ENCODE peak calls at places on chromosomes 16 and 17, in eight cellular contexts. F is heart left ventricle; E is CD8-positive, alpha-beta T cell; I is mucosa of descending colon; P is OCI-LY7; R is heart right ventricle; V is uterus; O is adrenal gland. M is an unnamed sample. For H3K36me3 and H3K9me3, the result is how much of the 10 kb centered on the place peaks cover.

GRCh38 chr17:80002690-80003490 is 32.8 kb downstream of the TBC1D16 start:
- DNase-seq in F (peak), E (no peak), I (no peak), P (no peak), R (no peak), V (no peak), O (no peak), M (no peak)

GRCh38 chr16:56549744-56550385 is 15.0 kb upstream of the MT4 start:
- DNase-seq in F (no peak), E (no peak), I (no peak), P (no peak), R (no peak), V (no peak), O (no peak), M (no peak)

GRCh38 chr17:59505610-59506276 is 59.7 kb upstream of the DHX40 start:
- DNase-seq in F (no peak), E (no peak), I (no peak), P (no peak), R (no peak), V (no peak), O (peak), M (no peak)

GRCh38 chr17:76801706-76802105 is 63.8 kb downstream of the MFSD11 start:
- DNase-seq in F (no peak), E (no peak), I (no peak), P (no peak), R (no peak), V (no peak), O (no peak), M (no peak)

GRCh38 chr17:68399638-68400403 is 57.5 kb downstream of the WIPI1 start:
- DNase-seq in F (no peak), E (no peak), I (no peak), P (peak), R (no peak), V (no peak), O (peak), M (no peak)

GRCh38 chr16:4511441-4512082 is 27.0 kb downstream of the CDIP1 start:
- DNase-seq in F (peak), E (no peak), I (peak), P (peak), R (peak), V (no peak), O (peak), M (no peak)

GRCh38 chr17:8022358-8023038 is 16.4 kb upstream of the ALOX15B start:
- DNase-seq in F (no peak), E (no peak), I (no peak), P (no peak), R (no peak), V (no peak), O (no peak), M (no peak)

GRCh38 chr16:48126801-48127644 is 28.8 kb downstream of the ABCC12 start:
- DNase-seq in F (no peak), E (no peak), I (no peak), P (no peak), R (no peak), V (no peak), O (peak), M (peak)

GRCh38 chr16:82963653-82964052 is 336.9 kb downstream of the CDH13 start:
- DNase-seq in F (no peak), E (no peak), I (no peak), P (no peak), R (no peak), V (no peak), O (no peak), M (no peak)

GRCh38 chr17:40541873-40542561 is 23.3 kb downstream of the CCR7 start:
- DNase-seq in F (peak), E (no peak), I (no peak), P (no peak), R (peak), V (no peak), O (no peak), M (peak)

GRCh38 chr16:2250652-2251280 is 621 bp downstream of the ECI1 start:
- DNase-seq in F (no peak), E (peak), I (peak), P (no peak), R (no peak), V (no peak), O (peak), M (no peak)

GRCh38 chr16:46796764-46797269 is 34.2 kb downstream of the C16orf87 start:
- DNase-seq in F (no peak), E (no peak), I (no peak), P (no peak), R (no peak), V (no peak), O (no peak), M (no peak)

GRCh38 chr16:67571981-67572431 is 9.7 kb downstream of the CTCF start:
- DNase-seq in F (no peak), E (no peak), I (no peak), P (no peak), R (no peak), V (no peak), O (no peak), M (no peak)

GRCh38 chr17:40529991-40530390 is 28.6 kb upstream of the TNS4 start:
- DNase-seq in F (no peak), E (no peak), I (no peak), P (no peak), R (no peak), V (no peak), O (no peak), M (no peak)

GRCh38 chr16:4290236-4290830 is 17.5 kb upstream of the TFAP4 start:
- DNase-seq in F (no peak), E (no peak), I (no peak), P (no peak), R (no peak), V (no peak), O (peak), M (peak)

DNA sequence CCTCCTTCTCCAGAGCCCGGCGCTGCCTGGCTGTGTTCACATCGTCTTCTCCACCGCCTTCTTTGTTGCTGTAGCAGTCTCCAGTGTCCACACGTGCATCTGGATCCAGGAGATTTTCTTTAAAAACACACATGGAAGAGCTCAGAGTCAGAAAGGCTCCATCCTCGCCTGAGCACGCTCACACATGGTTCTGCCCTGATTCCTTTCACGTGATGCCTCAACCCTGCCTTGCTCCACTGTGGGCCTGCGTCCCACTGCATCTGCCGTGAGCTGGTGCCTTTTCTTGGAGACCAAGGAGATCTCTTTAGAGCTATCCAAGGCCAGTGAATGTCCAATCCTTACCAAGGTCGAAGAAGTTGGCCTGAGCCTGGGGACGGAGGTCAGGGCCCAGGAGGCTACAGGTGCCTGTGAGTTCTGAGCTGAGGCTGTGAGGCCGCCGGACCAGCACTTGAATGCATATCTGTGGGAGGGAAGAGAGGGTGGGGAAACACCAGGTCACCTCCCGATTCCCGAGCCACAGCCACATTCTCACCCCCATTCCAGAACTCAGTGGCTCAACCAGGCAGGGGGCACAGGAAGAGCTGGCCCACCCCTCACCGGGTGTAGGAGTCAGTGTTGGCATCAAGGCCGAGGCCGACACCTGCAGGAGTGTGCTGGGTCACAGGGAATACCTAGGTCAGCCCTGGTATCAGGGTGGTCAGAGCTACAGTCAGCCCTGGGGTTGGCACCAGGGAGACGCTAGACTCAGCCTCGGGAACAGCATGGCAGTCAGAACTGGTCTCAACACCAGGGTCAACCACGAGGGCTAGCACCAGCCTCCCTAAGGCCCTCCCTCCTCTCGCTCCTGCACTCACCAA is 37.6 kb downstream of the HASPIN start:
- DNase-seq in F (no peak), E (no peak), I (no peak), P (no peak), R (no peak), V (no peak), O (no peak), M (no peak)
- TF ChIP-seq CTCF in F (no peak), E (no peak), I (no peak), P (no peak), R (no peak), V (no peak), O (no peak), M (no peak)

GRCh38 chr17:28344011-28344410 is 8.4 kb downstream of the TNFAIP1 start:
- DNase-seq in F (no peak), E (no peak), I (no peak), P (no peak), R (no peak), V (no peak), O (no peak), M (no peak)
- H3K36me3 ChIP-seq in F (half or more), E (under half), I (under half), P (half or more), R (under half), V (under half), O (under half), M (half or more)

DNA sequence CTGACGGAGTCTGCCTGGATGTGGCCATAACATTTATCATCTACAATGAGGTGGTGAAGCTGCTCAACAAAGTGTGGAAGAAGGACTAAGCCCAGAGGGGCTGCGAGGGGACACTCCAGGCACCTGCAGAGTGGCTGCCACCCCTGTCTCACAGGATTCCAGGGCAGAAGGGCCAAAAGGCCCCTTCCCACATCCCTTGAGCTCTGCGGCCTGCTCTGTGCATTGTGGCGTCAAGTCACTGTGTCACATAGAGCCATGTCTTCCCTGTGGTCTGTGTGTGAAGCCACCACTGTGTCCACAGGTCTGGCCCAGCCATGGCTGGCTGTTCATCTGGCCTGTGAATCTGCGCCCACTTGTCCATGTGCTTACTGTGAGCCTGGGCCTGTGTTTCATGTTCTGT is 1714.6 kb downstream of the TP53TG3F start:
- DNase-seq in F (no peak), E (no peak), I (no peak), P (no peak), R (no peak), V (no peak), O (no peak), M (no peak)
- H3K9me3 ChIP-seq in F (under half), E (under half), I (half or more), P (under half), R (under half), V (under half), O (under half), M (under half)

DNA sequence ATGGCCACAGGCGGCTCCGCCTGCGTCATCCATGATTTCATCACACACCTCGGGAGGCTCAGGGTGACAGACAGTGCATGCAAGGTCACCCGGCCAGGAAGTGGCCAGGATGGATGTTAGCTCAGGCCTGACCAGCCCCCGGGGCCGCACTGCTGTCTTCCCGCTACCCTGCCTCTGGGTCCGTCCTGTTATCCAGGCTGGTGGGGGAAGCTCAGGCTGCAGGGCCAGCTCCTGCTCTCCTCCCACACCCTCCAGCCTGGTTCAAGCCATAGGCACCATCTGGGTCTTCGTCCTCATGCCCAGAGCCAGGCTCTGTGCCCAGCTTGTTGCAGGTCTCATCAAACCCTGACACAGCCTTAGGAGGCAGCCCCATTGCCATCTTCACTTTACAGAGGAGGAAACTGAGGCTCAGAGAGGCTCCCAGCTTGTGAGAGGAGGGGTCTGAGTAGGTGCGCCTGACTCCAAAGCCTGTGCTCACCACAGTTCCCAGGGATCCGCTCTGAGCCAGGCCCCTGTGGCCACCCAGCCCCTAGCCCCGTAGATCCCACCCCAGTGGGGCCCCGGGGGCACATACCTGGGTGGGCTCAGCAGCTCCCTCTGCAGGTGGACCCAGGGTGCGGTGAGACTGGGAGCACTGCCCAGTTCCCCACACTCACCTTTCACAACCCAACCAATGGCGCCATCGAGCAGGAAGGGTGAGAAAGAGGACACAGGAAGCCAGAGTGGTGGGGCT is 414 bp upstream of the ADGRG3 start:
- DNase-seq in F (peak), E (no peak), I (peak), P (no peak), R (no peak), V (no peak), O (peak), M (no peak)
- TF ChIP-seq CTCF in F (peak), E (no peak), I (no peak), P (peak), R (peak), V (no peak), O (no peak), M (no peak)

DNA sequence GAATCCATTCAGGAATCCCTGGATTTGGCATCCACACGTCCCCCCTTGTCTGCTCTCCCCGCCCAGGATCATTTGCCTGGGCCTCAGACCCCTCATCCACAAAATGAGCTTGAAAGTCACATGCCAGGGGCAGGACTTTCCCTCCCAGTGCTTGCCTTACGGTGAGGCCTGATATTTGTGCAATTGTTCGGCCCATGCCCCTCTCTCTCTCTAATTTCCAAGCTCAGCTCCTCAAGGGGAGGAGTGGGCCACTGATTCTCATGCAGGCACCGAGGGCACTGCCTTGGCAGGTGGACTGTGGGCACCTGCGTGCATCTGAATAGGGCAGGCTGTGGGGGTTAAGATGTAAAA is 267.2 kb upstream of the FOXF1 start:
- DNase-seq in F (no peak), E (no peak), I (no peak), P (no peak), R (no peak), V (no peak), O (no peak), M (no peak)
- H3K36me3 ChIP-seq in F (under half), E (under half), I (under half), P (under half), R (under half), V (under half), O (under half), M (under half)

GRCh38 chr16:7746971-7747370 is 414.3 kb downstream of the RBFOX1 start:
- DNase-seq in F (no peak), E (no peak), I (no peak), P (no peak), R (no peak), V (no peak), O (no peak), M (no peak)

GRCh38 chr16:7744546-7745294 is 412.1 kb downstream of the RBFOX1 start:
- DNase-seq in F (no peak), E (no peak), I (no peak), P (no peak), R (no peak), V (no peak), O (no peak), M (no peak)

GRCh38 chr16:7745321-7745720 is 412.7 kb downstream of the RBFOX1 start:
- DNase-seq in F (no peak), E (no peak), I (no peak), P (no peak), R (no peak), V (no peak), O (no peak), M (no peak)

DNA sequence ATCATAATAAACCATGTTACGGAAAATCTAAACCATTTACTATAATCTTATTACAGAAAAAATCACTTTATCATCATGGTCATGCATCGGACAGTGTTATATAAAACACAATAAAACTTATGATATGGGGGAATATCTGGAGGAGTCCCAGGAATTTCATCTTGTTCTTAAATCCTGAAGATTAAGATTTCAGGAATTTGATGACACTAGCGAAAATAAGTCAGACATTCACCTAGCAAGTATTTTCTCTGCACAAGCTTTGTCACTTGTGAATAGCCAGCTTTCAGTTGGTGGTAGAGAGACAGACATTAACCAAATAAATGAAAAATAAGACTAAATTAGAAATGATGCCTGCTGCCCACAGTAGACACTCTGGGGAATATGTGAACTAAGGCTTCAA is 410.0 kb downstream of the RBFOX1 start:
- DNase-seq in F (no peak), E (no peak), I (no peak), P (no peak), R (no peak), V (no peak), O (no peak), M (no peak)
- H3K9me3 ChIP-seq in F (under half), E (under half), I (under half), P (under half), R (under half), V (under half), O (under half), M (under half)

DNA sequence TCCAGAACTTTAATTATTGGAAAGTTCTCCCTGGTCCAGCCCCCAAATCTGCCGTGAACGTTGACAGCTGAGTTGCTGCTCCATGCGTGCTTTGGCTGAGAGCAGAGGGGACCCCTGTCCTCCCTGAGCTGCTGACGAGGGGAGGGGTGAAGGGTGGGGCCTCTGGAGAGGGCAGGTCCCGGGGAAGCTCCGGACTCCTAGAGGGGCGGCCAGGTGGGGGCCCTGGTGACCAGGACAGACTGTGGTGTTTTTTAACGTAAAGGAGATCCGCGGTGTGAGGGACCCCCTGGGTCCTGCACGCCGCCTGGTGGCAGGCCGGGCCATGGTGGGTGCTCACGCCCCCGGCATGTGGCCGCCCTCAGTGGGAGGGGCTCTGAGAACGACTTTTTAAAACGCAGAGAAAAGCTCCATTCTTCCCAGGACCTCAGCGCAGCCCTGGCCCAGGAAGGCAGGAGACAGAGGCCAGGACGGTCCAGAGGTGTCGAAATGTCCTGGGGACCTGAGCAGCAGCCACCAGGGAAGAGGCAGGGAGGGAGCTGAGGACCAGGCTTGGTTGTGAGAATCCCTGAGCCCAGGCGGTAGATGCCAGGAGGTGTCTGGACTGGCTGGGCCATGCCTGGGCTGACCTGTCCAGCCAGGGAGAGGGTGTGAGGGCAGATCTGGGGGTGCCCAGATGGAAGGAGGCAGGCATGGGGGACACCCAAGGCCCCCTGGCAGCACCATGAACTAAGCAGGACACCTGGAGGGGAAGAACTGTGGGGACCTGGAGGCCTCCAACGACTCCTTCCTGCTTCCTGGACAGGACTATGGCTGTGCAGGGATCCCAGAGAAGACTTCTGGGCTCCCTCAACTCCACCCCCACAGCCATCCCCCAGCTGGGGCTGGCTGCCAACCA is at the start of gene MC1R:
- DNase-seq in F (peak), E (no peak), I (peak), P (peak), R (no peak), V (no peak), O (no peak), M (peak)
- TF ChIP-seq CTCF in F (peak), E (peak), I (peak), P (peak), R (peak), V (no peak), O (peak), M (peak)

M was measured in psoas muscle.